ENCODE peak calls at places on chromosomes 3 and 15, in five cellular contexts. O is pancreas; F is stomach; A is CD8-positive, alpha-beta T cell; R is colonic mucosa. N is an unnamed sample. For H3K9me3, the result is how much of the 10 kb centered on the place peaks cover.

GRCh38 chr15:60526127-60526616 is 47.2 kb upstream of the ICE2 start:
- DNase-seq in A (no peak), R (no peak), F (peak), O (peak), N (no peak)

GRCh38 chr3:43161684-43162512 is 56.0 kb upstream of the POMGNT2 start:
- DNase-seq in A (no peak), R (no peak), O (no peak), F (no peak), N (no peak)

GRCh38 chr3:172402090-172402489 is 46.2 kb downstream of the GHSR start:
- DNase-seq in R (no peak), A (no peak), F (no peak), O (no peak), N (no peak)

GRCh38 chr3:135237371-135237770 is 442.3 kb downstream of the EPHB1 start:
- DNase-seq in R (no peak), O (no peak), A (no peak), F (no peak), N (no peak)

GRCh38 chr15:57297163-57297593 is 79.1 kb upstream of the CGNL1 start:
- DNase-seq in A (no peak), F (no peak), R (no peak), O (no peak), N (peak)

GRCh38 chr15:80007532-80007931 is 36.5 kb upstream of the BCL2A1 start:
- DNase-seq in A (no peak), F (no peak), O (no peak), R (no peak), N (no peak)

GRCh38 chr3:127676921-127677351 is 4.2 kb downstream of the ABTB1 start:
- DNase-seq in A (no peak), O (no peak), R (no peak), F (peak), N (no peak)

GRCh38 chr3:127634653-127635052 is 5.7 kb downstream of the PODXL2 start:
- DNase-seq in A (no peak), O (no peak), F (no peak), R (no peak), N (no peak)

GRCh38 chr15:31086344-31086743 is 15.2 kb downstream of the TRPM1 start:
- DNase-seq in A (no peak), O (no peak), R (no peak), F (no peak), N (no peak)

GRCh38 chr3:71421820-71422566 is 161.5 kb downstream of the FOXP1 start:
- DNase-seq in A (peak), R (no peak), F (no peak), O (no peak), N (no peak)

GRCh38 chr3:193396451-193397244 is 18.1 kb upstream of the ATP13A5 start:
- DNase-seq in O (no peak), F (no peak), R (no peak), A (no peak), N (no peak)

GRCh38 chr15:78162038-78162437 is 12.9 kb downstream of the IDH3A start:
- DNase-seq in A (peak), O (no peak), F (no peak), R (no peak), N (no peak)

GRCh38 chr15:26739791-26740190 is 33.1 kb downstream of the GABRB3 start:
- DNase-seq in A (no peak), O (no peak), F (no peak), R (no peak), N (no peak)

GRCh38 chr15:26736502-26737248 is 36.2 kb downstream of the GABRB3 start:
- DNase-seq in A (no peak), O (no peak), F (no peak), R (no peak), N (no peak)

GRCh38 chr15:26744894-26745293 is 28.0 kb downstream of the GABRB3 start:
- DNase-seq in A (no peak), F (no peak), R (no peak), O (no peak), N (no peak)

GRCh38 chr15:26738996-26739395 is 33.9 kb downstream of the GABRB3 start:
- DNase-seq in O (no peak), R (no peak), A (no peak), F (no peak), N (no peak)
- H3K9me3 ChIP-seq in O (under half), R (under half), A (under half), F (under half), N (under half)

GRCh38 chr3:129101370-129102138 is 20.1 kb downstream of the RAB43 start:
- DNase-seq in R (no peak), F (no peak), A (no peak), O (no peak), N (no peak)
- H3K4me3 ChIP-seq in R (no peak), F (no peak), A (no peak), O (no peak), N (no peak)

DNA sequence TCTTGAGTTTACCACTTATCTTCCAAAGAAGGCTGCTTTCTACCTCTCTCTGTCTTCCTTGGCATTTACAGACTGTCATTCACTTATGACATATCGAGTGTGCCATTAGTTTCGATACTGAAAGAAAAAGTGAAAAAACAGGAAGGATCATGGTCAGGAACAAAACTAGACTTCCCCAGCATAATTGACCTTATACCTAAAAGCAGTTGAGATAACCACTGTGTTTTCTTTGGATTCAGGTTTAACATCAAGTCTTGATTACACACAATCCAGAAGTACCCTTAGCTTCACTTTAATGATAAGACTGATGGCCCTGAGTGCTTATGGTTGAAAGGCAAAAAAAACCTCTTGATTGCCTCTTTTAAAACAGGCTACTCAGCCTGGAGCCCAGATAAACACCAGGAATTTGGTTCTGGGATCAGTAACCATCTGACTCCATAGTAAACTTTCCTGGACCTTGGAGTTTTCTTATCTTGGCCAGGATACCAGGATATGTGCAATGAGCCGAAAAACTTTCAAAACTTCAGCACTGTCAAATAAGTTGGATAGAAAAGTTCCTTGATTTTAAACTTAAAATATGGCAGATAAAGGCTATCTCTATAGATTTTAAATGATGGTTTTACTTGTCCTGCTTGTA is 5.0 kb upstream of the UACA start:
- DNase-seq in F (no peak), A (no peak), R (no peak), O (no peak), N (no peak)
- H3K27ac ChIP-seq in F (no peak), A (no peak), R (peak), O (no peak), N (no peak)

GRCh38 chr15:25091421-25092158 is 136.8 kb downstream of the SNRPN start:
- DNase-seq in A (peak), F (no peak), R (no peak), O (no peak), N (no peak)
- H3K9me3 ChIP-seq in A (under half), F (half or more), R (under half), O (under half), N (under half)

DNA sequence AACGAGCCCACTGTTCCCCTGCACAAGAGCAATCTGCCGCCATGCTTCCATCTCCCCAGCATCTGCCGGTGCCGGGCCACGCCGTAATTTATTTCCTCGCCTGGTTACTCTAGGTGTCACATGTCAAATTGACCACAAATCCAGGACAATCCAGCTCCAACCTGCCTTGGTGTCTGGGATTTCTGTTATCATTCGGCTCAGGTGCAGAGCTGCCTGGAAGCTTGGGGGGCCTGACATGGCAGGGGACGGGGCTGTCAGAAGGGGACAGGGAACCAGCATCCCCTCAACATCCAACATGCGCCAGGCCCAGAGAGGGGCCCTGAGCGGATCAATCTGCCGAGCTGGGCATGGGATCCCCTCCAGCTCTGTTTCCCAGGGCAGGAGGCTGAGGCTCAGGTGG is 47.9 kb downstream of the HMCES start:
- DNase-seq in R (no peak), O (no peak), F (no peak), A (no peak), N (no peak)
- H3K4me3 ChIP-seq in R (no peak), O (no peak), F (no peak), A (no peak), N (no peak)

GRCh38 chr3:100149130-100149529 is 34.8 kb upstream of the FILIP1L start:
- DNase-seq in A (no peak), F (no peak), O (no peak), R (no peak), N (no peak)
- H3K27ac ChIP-seq in A (no peak), F (no peak), O (no peak), R (no peak), N (no peak)

GRCh38 chr15:25070357-25070963 is 115.7 kb downstream of the SNRPN start:
- DNase-seq in F (no peak), A (no peak), O (no peak), R (no peak), N (no peak)
- H3K9me3 ChIP-seq in F (half or more), A (half or more), O (under half), R (under half), N (half or more)

GRCh38 chr15:40918146-40918798 is 10.9 kb upstream of the DLL4 start:
- DNase-seq in O (no peak), A (no peak), F (no peak), R (no peak), N (no peak)

GRCh38 chr15:40915679-40916078 is 13.5 kb upstream of the DLL4 start:
- DNase-seq in O (no peak), R (no peak), A (no peak), F (no peak), N (no peak)

GRCh38 chr15:40915106-40915661 is 14.0 kb upstream of the DLL4 start:
- DNase-seq in O (no peak), A (no peak), F (no peak), R (no peak), N (no peak)

GRCh38 chr15:40918799-40919392 is 10.2 kb upstream of the DLL4 start:
- DNase-seq in O (no peak), A (no peak), F (no peak), R (no peak), N (no peak)

GRCh38 chr15:40917585-40917984 is 11.6 kb upstream of the DLL4 start:
- DNase-seq in F (no peak), O (no peak), R (no peak), A (no peak), N (no peak)
- H3K4me3 ChIP-seq in F (no peak), O (no peak), R (no peak), A (no peak), N (no peak)

GRCh38 chr3:150411106-150411460 is 3.0 kb downstream of the TSC22D2 start:
- DNase-seq in A (no peak), F (no peak), O (no peak), R (no peak), N (no peak)
- H3K27ac ChIP-seq in A (no peak), F (peak), O (no peak), R (peak), N (peak)

N was measured in lung.